ENCODE peak calls at places on chromosomes 4 and X, in seven cellular contexts. One of them, this sample, is unnamed.
A peak's percentile ranks its signal among the peaks of the same experiment; 100 is the strongest.

GRCh38 chrX:154409222-154409871 is at the start of gene DNASE1L1:
- DNase-seq in astrocyte of the spinal cord: peak; percentile 91
- DNase-seq in SK-N-DZ: no peak
- DNase-seq in activated naive CD4-positive, alpha-beta T cell treated with anti-CD3 and anti-CD28 coated beads, Interleukin-2, amount 50 U/mL, for 16 hours: no peak
- DNase-seq in endodermal cell: peak; percentile 97
- DNase-seq in activated CD4-positive, alpha-beta T cell treated with anti-CD3 and anti-CD28 coated beads for 48 hours: no peak
- DNase-seq in EL: peak; percentile 93
- DNase-seq in this sample: no peak

GRCh38 chr4:59062970-59063369 is 1952.8 kb upstream of the IGFBP7 start:
- DNase-seq in activated CD4-positive, alpha-beta T cell treated with anti-CD3 and anti-CD28 coated beads for 48 hours: no peak
- DNase-seq in SK-N-DZ: no peak
- DNase-seq in EL: no peak
- DNase-seq in activated naive CD4-positive, alpha-beta T cell treated with anti-CD3 and anti-CD28 coated beads, Interleukin-2, amount 50 U/mL, for 16 hours: no peak
- DNase-seq in endodermal cell: no peak
- DNase-seq in astrocyte of the spinal cord: no peak
- DNase-seq in this sample: no peak

GRCh38 chr4:52126946-52127345 is 75.8 kb downstream of the SPATA18 start:
- DNase-seq in astrocyte of the spinal cord: peak; percentile 16
- DNase-seq in activated CD4-positive, alpha-beta T cell treated with anti-CD3 and anti-CD28 coated beads for 48 hours: no peak
- DNase-seq in EL: no peak
- DNase-seq in SK-N-DZ: peak; percentile 87
- DNase-seq in activated naive CD4-positive, alpha-beta T cell treated with anti-CD3 and anti-CD28 coated beads, Interleukin-2, amount 50 U/mL, for 16 hours: no peak
- DNase-seq in endodermal cell: peak; percentile 49
- DNase-seq in this sample: no peak

GRCh38 chr4:184811484-184812180 is 14.1 kb downstream of the ACSL1 start:
- DNase-seq in activated naive CD4-positive, alpha-beta T cell treated with anti-CD3 and anti-CD28 coated beads, Interleukin-2, amount 50 U/mL, for 16 hours: no peak
- DNase-seq in activated CD4-positive, alpha-beta T cell treated with anti-CD3 and anti-CD28 coated beads for 48 hours: no peak
- DNase-seq in SK-N-DZ: no peak
- DNase-seq in endodermal cell: no peak
- DNase-seq in astrocyte of the spinal cord: no peak
- DNase-seq in EL: no peak
- DNase-seq in this sample: no peak

GRCh38 chr4:8274772-8275241 is 5.3 kb downstream of the HTRA3 start:
- DNase-seq in endodermal cell: peak; percentile 72
- DNase-seq in activated CD4-positive, alpha-beta T cell treated with anti-CD3 and anti-CD28 coated beads for 48 hours: no peak
- DNase-seq in activated naive CD4-positive, alpha-beta T cell treated with anti-CD3 and anti-CD28 coated beads, Interleukin-2, amount 50 U/mL, for 16 hours: no peak
- DNase-seq in EL: peak; percentile 79
- DNase-seq in astrocyte of the spinal cord: peak; percentile 93
- DNase-seq in SK-N-DZ: peak; percentile 86
- DNase-seq in this sample: no peak

GRCh38 chrX:77276742-77277141 is 170.4 kb upstream of the FGF16 start:
- DNase-seq in activated naive CD4-positive, alpha-beta T cell treated with anti-CD3 and anti-CD28 coated beads, Interleukin-2, amount 50 U/mL, for 16 hours: no peak
- DNase-seq in activated CD4-positive, alpha-beta T cell treated with anti-CD3 and anti-CD28 coated beads for 48 hours: no peak
- DNase-seq in SK-N-DZ: no peak
- DNase-seq in endodermal cell: no peak
- DNase-seq in astrocyte of the spinal cord: no peak
- DNase-seq in EL: no peak
- DNase-seq in this sample: no peak

GRCh38 chr4:168674077-168674747 is 177.4 kb downstream of the PALLD start:
- DNase-seq in activated naive CD4-positive, alpha-beta T cell treated with anti-CD3 and anti-CD28 coated beads, Interleukin-2, amount 50 U/mL, for 16 hours: no peak
- DNase-seq in SK-N-DZ: no peak
- DNase-seq in EL: no peak
- DNase-seq in astrocyte of the spinal cord: peak; percentile 58
- DNase-seq in activated CD4-positive, alpha-beta T cell treated with anti-CD3 and anti-CD28 coated beads for 48 hours: no peak
- DNase-seq in endodermal cell: peak; percentile 53
- DNase-seq in this sample: no peak

GRCh38 chr4:7719354-7720174 is 220.1 kb downstream of the AFAP1 start:
- DNase-seq in endodermal cell: peak; percentile 95
- DNase-seq in SK-N-DZ: peak; percentile 56
- DNase-seq in astrocyte of the spinal cord: peak; percentile 28
- DNase-seq in EL: peak; percentile 38
- DNase-seq in activated naive CD4-positive, alpha-beta T cell treated with anti-CD3 and anti-CD28 coated beads, Interleukin-2, amount 50 U/mL, for 16 hours: peak; percentile 72
- DNase-seq in activated CD4-positive, alpha-beta T cell treated with anti-CD3 and anti-CD28 coated beads for 48 hours: peak; percentile 78
- DNase-seq in this sample: peak; percentile 17

GRCh38 chr4:8293131-8293975 is 23.8 kb downstream of the HTRA3 start:
- DNase-seq in activated naive CD4-positive, alpha-beta T cell treated with anti-CD3 and anti-CD28 coated beads, Interleukin-2, amount 50 U/mL, for 16 hours: no peak
- DNase-seq in SK-N-DZ: no peak
- DNase-seq in endodermal cell: peak; percentile 28
- DNase-seq in activated CD4-positive, alpha-beta T cell treated with anti-CD3 and anti-CD28 coated beads for 48 hours: no peak
- DNase-seq in EL: no peak
- DNase-seq in astrocyte of the spinal cord: no peak
- DNase-seq in this sample: no peak